ENCODE peak calls at places on chromosomes 6 and 20, in five cellular contexts. One of them, this sample, is unnamed.
A peak's percentile ranks its signal among the peaks of the same experiment; 100 is the strongest.

GRCh38 chr6:98847767-98848538 is 13.6 kb downstream of the POU3F2 start:
- DNase-seq in prostate gland: no peak
- DNase-seq in nephron progenitor cell: no peak
- DNase-seq in AG04450: no peak
- DNase-seq in AG09319: no peak
- DNase-seq in this sample: peak; percentile 38

GRCh38 chr6:15317934-15318902 is 72.3 kb downstream of the JARID2 start:
- DNase-seq in prostate gland: no peak
- DNase-seq in nephron progenitor cell: no peak
- DNase-seq in AG04450: no peak
- DNase-seq in AG09319: no peak
- DNase-seq in this sample: no peak

GRCh38 chr20:59807909-59808728 is 125.3 kb downstream of the SYCP2 start:
- DNase-seq in prostate gland: no peak
- DNase-seq in nephron progenitor cell: no peak
- DNase-seq in AG04450: no peak
- DNase-seq in AG09319: no peak
- DNase-seq in this sample: no peak

GRCh38 chr6:41509596-41509995 is 36.6 kb upstream of the FOXP4 start:
- DNase-seq in prostate gland: no peak
- DNase-seq in nephron progenitor cell: peak; percentile 43
- DNase-seq in AG04450: no peak
- DNase-seq in AG09319: no peak
- DNase-seq in this sample: no peak

GRCh38 chr20:19826179-19826914 is 68.3 kb downstream of the RIN2 start:
- DNase-seq in prostate gland: no peak
- DNase-seq in nephron progenitor cell: no peak
- DNase-seq in AG04450: no peak
- DNase-seq in AG09319: no peak
- DNase-seq in this sample: no peak

GRCh38 chr6:161985911-161986310 is 712.0 kb upstream of the AGPAT4 start:
- DNase-seq in prostate gland: no peak
- DNase-seq in nephron progenitor cell: no peak
- DNase-seq in AG04450: no peak
- DNase-seq in AG09319: no peak
- DNase-seq in this sample: no peak

GRCh38 chr6:45073771-45074170 is 254.4 kb upstream of the RUNX2 start:
- DNase-seq in prostate gland: no peak
- DNase-seq in nephron progenitor cell: no peak
- DNase-seq in AG04450: no peak
- DNase-seq in AG09319: no peak
- DNase-seq in this sample: no peak

GRCh38 chr6:92756912-92757311 is 662.4 kb downstream of the EPHA7 start:
- DNase-seq in prostate gland: no peak
- DNase-seq in nephron progenitor cell: no peak
- DNase-seq in AG04450: no peak
- DNase-seq in AG09319: no peak
- DNase-seq in this sample: no peak

GRCh38 chr20:35467339-35468224 is 12.2 kb downstream of the CEP250 start:
- DNase-seq in prostate gland: no peak
- DNase-seq in nephron progenitor cell: peak; percentile 68
- DNase-seq in AG04450: no peak
- DNase-seq in AG09319: no peak
- DNase-seq in this sample: no peak

GRCh38 chr6:161372422-161372793 is 98.5 kb upstream of the AGPAT4 start:
- DNase-seq in prostate gland: no peak
- DNase-seq in nephron progenitor cell: no peak
- DNase-seq in AG04450: no peak
- DNase-seq in AG09319: no peak
- DNase-seq in this sample: no peak

GRCh38 chr6:82113231-82113630 is 134.3 kb downstream of the IBTK start:
- DNase-seq in prostate gland: no peak
- DNase-seq in nephron progenitor cell: no peak
- DNase-seq in AG04450: no peak
- DNase-seq in AG09319: no peak
- DNase-seq in this sample: no peak

GRCh38 chr6:163180874-163181541 is 233.5 kb upstream of the QKI start:
- DNase-seq in prostate gland: peak; percentile 12
- DNase-seq in nephron progenitor cell: peak; percentile 53
- DNase-seq in AG04450: no peak
- DNase-seq in AG09319: peak; percentile 1
- DNase-seq in this sample: peak; percentile 74

GRCh38 chr6:26198626-26199056 is 111.4 kb downstream of the HFE start:
- DNase-seq in prostate gland: no peak
- DNase-seq in nephron progenitor cell: no peak
- DNase-seq in AG04450: no peak
- DNase-seq in AG09319: no peak
- DNase-seq in this sample: no peak

GRCh38 chr6:9659848-9660247 is 755.0 kb downstream of the TFAP2A start:
- DNase-seq in prostate gland: no peak
- DNase-seq in nephron progenitor cell: no peak
- DNase-seq in AG04450: no peak
- DNase-seq in AG09319: no peak
- DNase-seq in this sample: no peak

GRCh38 chr20:11274137-11274536 is 600.3 kb upstream of the JAG1 start:
- DNase-seq in prostate gland: peak; percentile 54
- DNase-seq in nephron progenitor cell: peak; percentile 36
- DNase-seq in AG04450: peak; percentile 32
- DNase-seq in AG09319: peak; percentile 42
- DNase-seq in this sample: no peak

GRCh38 chr6:87897581-87898147 is 150.0 kb upstream of the SPACA1 start:
- DNase-seq in prostate gland: no peak
- DNase-seq in nephron progenitor cell: no peak
- DNase-seq in AG04450: no peak
- DNase-seq in AG09319: no peak
- DNase-seq in this sample: no peak

GRCh38 chr20:47237715-47238114 is 118.8 kb downstream of the ZMYND8 start:
- DNase-seq in prostate gland: no peak
- DNase-seq in nephron progenitor cell: no peak
- DNase-seq in AG04450: no peak
- DNase-seq in AG09319: no peak
- DNase-seq in this sample: no peak

GRCh38 chr6:78347191-78347916 is 520.0 kb upstream of the IRAK1BP1 start:
- DNase-seq in prostate gland: no peak
- DNase-seq in nephron progenitor cell: no peak
- DNase-seq in AG04450: no peak
- DNase-seq in AG09319: no peak
- DNase-seq in this sample: no peak

GRCh38 chr6:70108230-70108629 is 194.7 kb downstream of the COL9A1 start:
- DNase-seq in prostate gland: no peak
- DNase-seq in nephron progenitor cell: no peak
- DNase-seq in AG04450: no peak
- DNase-seq in AG09319: no peak
- DNase-seq in this sample: no peak

GRCh38 chr20:58711266-58712051 is 18.9 kb downstream of the NPEPL1 start:
- DNase-seq in prostate gland: peak; percentile 2
- DNase-seq in nephron progenitor cell: no peak
- DNase-seq in AG04450: no peak
- DNase-seq in AG09319: no peak
- DNase-seq in this sample: no peak

GRCh38 chr6:72328775-72329174 is 293.1 kb upstream of the KCNQ5 start:
- DNase-seq in prostate gland: no peak
- DNase-seq in nephron progenitor cell: no peak
- DNase-seq in AG04450: no peak
- DNase-seq in AG09319: no peak
- DNase-seq in this sample: no peak

GRCh38 chr20:53162251-53162835 is 190.2 kb downstream of the TSHZ2 start:
- DNase-seq in prostate gland: peak; percentile 34
- DNase-seq in nephron progenitor cell: peak; percentile 57
- DNase-seq in AG04450: no peak
- DNase-seq in AG09319: peak; percentile 5
- DNase-seq in this sample: peak; percentile 53

GRCh38 chr20:62771396-62772102 is 24.7 kb upstream of the MRGBP start:
- DNase-seq in prostate gland: no peak
- DNase-seq in nephron progenitor cell: no peak
- DNase-seq in AG04450: no peak
- DNase-seq in AG09319: no peak
- DNase-seq in this sample: peak; percentile 6

GRCh38 chr20:59145926-59146800 is 17.5 kb upstream of the ZNF831 start:
- DNase-seq in prostate gland: no peak
- DNase-seq in nephron progenitor cell: no peak
- DNase-seq in AG04450: no peak
- DNase-seq in AG09319: no peak
- DNase-seq in this sample: no peak

GRCh38 chr6:45163952-45164766 is 164.0 kb upstream of the RUNX2 start:
- DNase-seq in prostate gland: no peak
- DNase-seq in nephron progenitor cell: no peak
- DNase-seq in AG04450: no peak
- DNase-seq in AG09319: no peak
- DNase-seq in this sample: no peak

DNA sequence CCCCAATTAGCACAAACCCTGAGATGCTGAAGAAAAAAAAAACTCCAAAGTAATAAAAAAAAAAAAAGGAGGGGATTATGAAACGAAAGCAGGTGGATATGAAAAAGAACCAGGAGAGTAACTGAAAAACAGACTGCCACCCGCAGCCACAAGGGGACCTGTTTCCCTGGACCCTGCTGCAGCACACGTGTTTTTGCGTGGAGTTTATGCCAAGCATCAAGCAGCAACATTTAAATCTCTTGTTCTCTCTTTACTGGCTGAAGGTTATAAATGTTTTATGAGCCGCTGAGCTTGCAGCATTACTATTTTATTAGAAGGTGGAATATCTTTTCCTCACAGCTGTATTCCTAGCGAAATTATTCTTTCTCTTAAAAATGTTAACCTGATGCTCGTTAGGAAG is 131.6 kb upstream of the OLIG3 start:
- DNase-seq in prostate gland: no peak
- DNase-seq in nephron progenitor cell: no peak
- DNase-seq in AG04450: no peak
- DNase-seq in AG09319: no peak
- DNase-seq in this sample: no peak
- TF ChIP-seq CTCF in prostate gland: peak; percentile 14
- TF ChIP-seq CTCF in nephron progenitor cell: peak; percentile 9
- TF ChIP-seq CTCF in AG04450: no peak
- TF ChIP-seq CTCF in AG09319: no peak
- TF ChIP-seq CTCF in this sample: peak; percentile 34

DNA sequence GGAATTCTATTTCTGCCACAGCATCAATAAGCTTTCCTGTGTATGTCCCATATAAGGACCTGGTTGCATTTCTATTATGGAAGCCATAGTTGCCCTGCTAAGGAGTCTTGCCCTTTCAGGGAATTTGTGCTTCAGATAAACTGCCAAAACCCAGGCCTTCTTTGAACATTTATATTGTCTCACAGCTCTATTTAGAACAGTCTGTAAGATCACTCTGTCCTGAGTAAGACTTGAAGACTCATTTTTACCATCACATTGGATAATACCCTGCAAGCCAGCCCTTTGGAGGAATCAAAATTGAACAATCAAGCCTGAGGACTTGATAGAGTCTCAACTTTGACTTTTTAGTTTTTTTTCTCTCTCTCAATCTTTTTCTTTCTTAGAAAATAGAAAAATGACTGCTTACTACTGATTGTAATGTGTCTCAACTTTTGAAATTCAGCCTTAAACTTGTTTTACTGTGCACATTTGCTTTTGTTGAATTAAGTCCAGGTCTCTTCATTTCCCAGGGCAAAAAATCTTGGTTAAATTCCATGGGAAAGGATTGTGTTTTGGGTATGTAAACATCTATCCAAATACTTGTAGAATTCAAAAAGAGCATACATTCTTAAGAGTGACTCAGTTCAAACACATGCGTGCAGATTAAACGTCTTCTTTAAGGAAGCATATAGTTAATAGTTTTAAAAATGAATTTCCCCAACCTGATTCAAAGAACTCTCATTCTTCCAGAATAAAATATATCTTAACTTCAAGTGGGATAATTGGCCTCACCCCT is 91.2 kb downstream of the PLCB1 start:
- DNase-seq in prostate gland: no peak
- DNase-seq in nephron progenitor cell: no peak
- DNase-seq in AG04450: peak; percentile 82
- DNase-seq in AG09319: peak; percentile 73
- DNase-seq in this sample: no peak
- TF ChIP-seq CTCF in prostate gland: no peak
- TF ChIP-seq CTCF in nephron progenitor cell: no peak
- TF ChIP-seq CTCF in AG04450: no peak
- TF ChIP-seq CTCF in AG09319: no peak
- TF ChIP-seq CTCF in this sample: no peak

GRCh38 chr6:32195902-32196681 is 3.6 kb upstream of the GPSM3 start:
- DNase-seq in prostate gland: peak; percentile 80
- DNase-seq in nephron progenitor cell: peak; percentile 80
- DNase-seq in AG04450: peak; percentile 55
- DNase-seq in AG09319: peak; percentile 59
- DNase-seq in this sample: peak; percentile 90
- TF ChIP-seq CTCF in prostate gland: no peak
- TF ChIP-seq CTCF in nephron progenitor cell: no peak
- TF ChIP-seq CTCF in AG04450: no peak
- TF ChIP-seq CTCF in AG09319: no peak
- TF ChIP-seq CTCF in this sample: peak; percentile 8

GRCh38 chr6:166625356-166625755 is 1.7 kb downstream of the RPS6KA2 start:
- DNase-seq in prostate gland: no peak
- DNase-seq in nephron progenitor cell: no peak
- DNase-seq in AG04450: no peak
- DNase-seq in AG09319: no peak
- DNase-seq in this sample: no peak

GRCh38 chr6:166626177-166627038 is 643 bp downstream of the RPS6KA2 start:
- DNase-seq in prostate gland: no peak
- DNase-seq in nephron progenitor cell: peak; percentile 40
- DNase-seq in AG04450: no peak
- DNase-seq in AG09319: no peak
- DNase-seq in this sample: peak; percentile 63

GRCh38 chr6:166629628-166630027 is 2.6 kb upstream of the RPS6KA2 start:
- DNase-seq in prostate gland: no peak
- DNase-seq in nephron progenitor cell: no peak
- DNase-seq in AG04450: no peak
- DNase-seq in AG09319: no peak
- DNase-seq in this sample: no peak

GRCh38 chr6:166627875-166628849 is 1.1 kb upstream of the RPS6KA2 start:
- DNase-seq in prostate gland: peak; percentile 48
- DNase-seq in nephron progenitor cell: peak; percentile 71
- DNase-seq in AG04450: no peak
- DNase-seq in AG09319: no peak
- DNase-seq in this sample: peak; percentile 90

DNA sequence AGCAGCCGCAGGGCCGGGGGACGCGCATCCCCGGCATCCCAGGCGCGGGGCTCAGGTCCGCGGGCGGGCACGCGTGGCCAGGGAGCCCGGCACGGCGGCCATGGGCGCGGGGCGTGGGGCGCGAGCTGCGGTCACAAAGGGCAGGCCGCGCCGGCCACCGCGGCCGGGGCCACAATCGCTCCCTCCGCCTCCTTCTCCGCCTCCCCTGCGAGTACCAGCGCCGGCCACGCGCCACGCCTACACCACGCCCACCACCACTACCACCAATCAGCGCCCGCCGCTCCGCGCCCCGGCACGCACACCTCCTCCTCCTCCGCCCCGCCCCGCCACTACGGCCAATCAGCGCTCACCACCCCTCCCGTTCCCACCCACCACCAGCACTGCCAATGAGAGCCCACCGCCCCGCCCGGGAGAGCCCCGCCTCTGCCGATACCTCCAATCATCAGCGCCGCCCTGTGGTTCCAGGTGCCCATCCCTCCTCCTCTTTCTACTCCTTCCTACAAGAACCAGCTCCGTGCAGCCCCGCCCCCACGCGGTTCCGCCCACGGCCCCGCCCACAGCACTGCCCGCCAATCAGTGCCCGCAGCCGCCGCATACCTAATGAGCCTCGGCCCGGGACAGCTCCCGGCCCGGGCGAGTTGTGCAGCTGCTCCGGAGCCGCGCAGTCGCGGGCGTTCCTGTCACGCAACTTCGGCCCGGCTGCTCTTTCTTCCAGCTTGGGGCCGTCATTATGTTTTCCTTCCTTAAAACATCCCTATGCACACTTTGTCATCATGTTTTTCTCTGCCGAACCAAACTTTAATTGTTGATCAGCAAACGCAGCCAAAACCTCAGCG is at the start of gene RPS6KA2:
- DNase-seq in prostate gland: peak; percentile 100
- DNase-seq in nephron progenitor cell: peak; percentile 100
- DNase-seq in AG04450: peak; percentile 99
- DNase-seq in AG09319: peak; percentile 99
- DNase-seq in this sample: peak; percentile 100
- TF ChIP-seq CTCF in prostate gland: peak; percentile 61
- TF ChIP-seq CTCF in nephron progenitor cell: no peak
- TF ChIP-seq CTCF in AG04450: no peak
- TF ChIP-seq CTCF in AG09319: no peak
- TF ChIP-seq CTCF in this sample: no peak

This sample was measured in glutamatergic neuron.